ENCODE peak calls at places on chromosomes 16 and 17, in five cellular contexts. E, T, I, N and J are unnamed samples.

GRCh38 chr17:28282596-28282995 is 36.4 kb upstream of the TMEM97 start:
- DNase-seq in E (no peak), T (no peak), I (no peak), N (peak; percentile 21), J (peak; percentile 92)

GRCh38 chr16:86580798-86581185 is 2.4 kb downstream of the FOXL1 start:
- DNase-seq in E (no peak), T (no peak), N (no peak), I (no peak), J (no peak)

GRCh38 chr17:33284022-33284421 is 9.1 kb downstream of the ASIC2 start:
- DNase-seq in N (peak; percentile 81), I (no peak), E (no peak), T (peak; percentile 77), J (peak; percentile 80)

GRCh38 chr17:75109407-75110236 is at the start of gene ARMC7:
- DNase-seq in I (peak; percentile 96), T (peak; percentile 89), N (peak; percentile 92), E (peak; percentile 90), J (peak; percentile 86)

GRCh38 chr16:72979974-72980373 is 68.0 kb downstream of the ZFHX3 start:
- DNase-seq in N (no peak), T (no peak), E (no peak), I (no peak), J (no peak)

GRCh38 chr16:1786242-1787055 is 3.7 kb downstream of the NUBP2 start:
- DNase-seq in E (no peak), N (no peak), T (no peak), I (no peak), J (no peak)

GRCh38 chr16:11669380-11670146 is 1.3 kb downstream of the SNN start:
- DNase-seq in E (no peak), T (no peak), I (no peak), N (no peak), J (no peak)

GRCh38 chr17:71192848-71193247 is 928.0 kb upstream of the SOX9 start:
- DNase-seq in I (no peak), N (no peak), T (no peak), E (no peak), J (no peak)

GRCh38 chr16:1916654-1916990 is 1.6 kb downstream of the HS3ST6 start:
- DNase-seq in I (no peak), T (no peak), N (no peak), E (no peak), J (no peak)

GRCh38 chr17:4986951-4987766 is at the start of gene CAMTA2:
- DNase-seq in N (peak; percentile 77), T (peak; percentile 84), E (peak; percentile 83), I (peak; percentile 64), J (peak; percentile 67)

GRCh38 chr16:47311738-47312505 is 148.9 kb downstream of the ITFG1 start:
- DNase-seq in N (peak; percentile 49), T (peak; percentile 23), I (no peak), E (no peak), J (peak; percentile 68)

GRCh38 chr16:65244811-65245210 is 122.9 kb upstream of the CDH11 start:
- DNase-seq in N (no peak), T (no peak), E (no peak), I (no peak), J (no peak)

GRCh38 chr17:9509236-9509813 is 66.3 kb downstream of the STX8 start:
- DNase-seq in I (no peak), E (no peak), N (no peak), T (no peak), J (no peak)

GRCh38 chr17:43524945-43525575 is 21.1 kb downstream of the ETV4 start:
- DNase-seq in T (no peak), E (no peak), N (no peak), I (no peak), J (no peak)

GRCh38 chr16:8589293-8590160 is 784 bp downstream of the TMEM114 start:
- DNase-seq in N (no peak), E (no peak), I (no peak), T (no peak), J (no peak)